ENCODE peak calls at places on chromosomes 4 and X, in ten cellular contexts. One of them, this sample, is unnamed.
A peak's percentile ranks its signal among the peaks of the same experiment; 100 is the strongest.

GRCh38 chr4:141389649-141390048 is 169.0 kb downstream of the ZNF330 start:
- DNase-seq in AG04450: no peak
- DNase-seq in NCI-H345: no peak
- DNase-seq in HTR-8/SVneo: no peak
- DNase-seq in lower lobe of right lung: no peak
- DNase-seq in cardiac muscle cell: no peak
- DNase-seq in activated CD8-positive, alpha-beta memory T cell treated with anti-CD3 and anti-CD28 coated beads, Interleukin-2, amount 10 ng/mL, durations not matched to agents 7 days and 5 days: no peak
- DNase-seq in SW 1271: no peak
- DNase-seq in A549: no peak
- DNase-seq in pancreas: no peak
- DNase-seq in this sample: peak; percentile 65

GRCh38 chr4:38943355-38943754 is 75.7 kb downstream of the FAM114A1 start:
- DNase-seq in NCI-H345: peak; percentile 13
- DNase-seq in AG04450: peak; percentile 76
- DNase-seq in cardiac muscle cell: no peak
- DNase-seq in HTR-8/SVneo: no peak
- DNase-seq in lower lobe of right lung: no peak
- DNase-seq in A549: no peak
- DNase-seq in pancreas: peak; percentile 20
- DNase-seq in SW 1271: no peak
- DNase-seq in activated CD8-positive, alpha-beta memory T cell treated with anti-CD3 and anti-CD28 coated beads, Interleukin-2, amount 10 ng/mL, durations not matched to agents 7 days and 5 days: no peak
- DNase-seq in this sample: peak; percentile 23

GRCh38 chrX:17361620-17362019 is 13.4 kb upstream of the NHS start:
- DNase-seq in pancreas: no peak
- DNase-seq in activated CD8-positive, alpha-beta memory T cell treated with anti-CD3 and anti-CD28 coated beads, Interleukin-2, amount 10 ng/mL, durations not matched to agents 7 days and 5 days: no peak
- DNase-seq in AG04450: no peak
- DNase-seq in HTR-8/SVneo: no peak
- DNase-seq in A549: peak; percentile 52
- DNase-seq in cardiac muscle cell: no peak
- DNase-seq in NCI-H345: peak; percentile 12
- DNase-seq in SW 1271: no peak
- DNase-seq in lower lobe of right lung: no peak
- DNase-seq in this sample: no peak

GRCh38 chrX:115311666-115312065 is 22.2 kb downstream of the LUZP4 start:
- DNase-seq in cardiac muscle cell: peak; percentile 81
- DNase-seq in HTR-8/SVneo: no peak
- DNase-seq in lower lobe of right lung: no peak
- DNase-seq in NCI-H345: no peak
- DNase-seq in activated CD8-positive, alpha-beta memory T cell treated with anti-CD3 and anti-CD28 coated beads, Interleukin-2, amount 10 ng/mL, durations not matched to agents 7 days and 5 days: no peak
- DNase-seq in SW 1271: no peak
- DNase-seq in A549: no peak
- DNase-seq in pancreas: no peak
- DNase-seq in AG04450: no peak
- DNase-seq in this sample: no peak

GRCh38 chr4:41526628-41527027 is 11.3 kb upstream of the LIMCH1 start:
- DNase-seq in pancreas: no peak
- DNase-seq in lower lobe of right lung: no peak
- DNase-seq in AG04450: no peak
- DNase-seq in cardiac muscle cell: no peak
- DNase-seq in activated CD8-positive, alpha-beta memory T cell treated with anti-CD3 and anti-CD28 coated beads, Interleukin-2, amount 10 ng/mL, durations not matched to agents 7 days and 5 days: no peak
- DNase-seq in NCI-H345: no peak
- DNase-seq in HTR-8/SVneo: no peak
- DNase-seq in A549: peak; percentile 62
- DNase-seq in SW 1271: no peak
- DNase-seq in this sample: no peak

GRCh38 chr4:155535802-155536454 is 130.7 kb upstream of the GUCY1A1 start:
- DNase-seq in cardiac muscle cell: peak; percentile 47
- DNase-seq in SW 1271: no peak
- DNase-seq in AG04450: no peak
- DNase-seq in A549: no peak
- DNase-seq in activated CD8-positive, alpha-beta memory T cell treated with anti-CD3 and anti-CD28 coated beads, Interleukin-2, amount 10 ng/mL, durations not matched to agents 7 days and 5 days: no peak
- DNase-seq in pancreas: no peak
- DNase-seq in lower lobe of right lung: no peak
- DNase-seq in HTR-8/SVneo: no peak
- DNase-seq in NCI-H345: no peak
- DNase-seq in this sample: no peak

GRCh38 chr4:89807441-89808140 is 29.4 kb downstream of the SNCA start:
- DNase-seq in cardiac muscle cell: no peak
- DNase-seq in SW 1271: no peak
- DNase-seq in lower lobe of right lung: no peak
- DNase-seq in A549: no peak
- DNase-seq in HTR-8/SVneo: no peak
- DNase-seq in pancreas: no peak
- DNase-seq in activated CD8-positive, alpha-beta memory T cell treated with anti-CD3 and anti-CD28 coated beads, Interleukin-2, amount 10 ng/mL, durations not matched to agents 7 days and 5 days: no peak
- DNase-seq in AG04450: no peak
- DNase-seq in NCI-H345: no peak
- DNase-seq in this sample: no peak

GRCh38 chr4:176276710-176277109 is 7.7 kb upstream of the ASB5 start:
- DNase-seq in NCI-H345: no peak
- DNase-seq in lower lobe of right lung: no peak
- DNase-seq in A549: no peak
- DNase-seq in pancreas: no peak
- DNase-seq in cardiac muscle cell: no peak
- DNase-seq in HTR-8/SVneo: no peak
- DNase-seq in AG04450: no peak
- DNase-seq in SW 1271: no peak
- DNase-seq in activated CD8-positive, alpha-beta memory T cell treated with anti-CD3 and anti-CD28 coated beads, Interleukin-2, amount 10 ng/mL, durations not matched to agents 7 days and 5 days: no peak
- DNase-seq in this sample: no peak

GRCh38 chr4:39324897-39325613 is 41.1 kb downstream of the RFC1 start:
- DNase-seq in AG04450: no peak
- DNase-seq in cardiac muscle cell: no peak
- DNase-seq in HTR-8/SVneo: no peak
- DNase-seq in NCI-H345: no peak
- DNase-seq in SW 1271: no peak
- DNase-seq in A549: peak; percentile 20
- DNase-seq in activated CD8-positive, alpha-beta memory T cell treated with anti-CD3 and anti-CD28 coated beads, Interleukin-2, amount 10 ng/mL, durations not matched to agents 7 days and 5 days: no peak
- DNase-seq in pancreas: no peak
- DNase-seq in lower lobe of right lung: no peak
- DNase-seq in this sample: no peak

GRCh38 chr4:54225671-54226398 is 3.3 kb upstream of the PDGFRA start:
- DNase-seq in AG04450: no peak
- DNase-seq in lower lobe of right lung: no peak
- DNase-seq in NCI-H345: no peak
- DNase-seq in pancreas: no peak
- DNase-seq in A549: no peak
- DNase-seq in activated CD8-positive, alpha-beta memory T cell treated with anti-CD3 and anti-CD28 coated beads, Interleukin-2, amount 10 ng/mL, durations not matched to agents 7 days and 5 days: no peak
- DNase-seq in cardiac muscle cell: peak; percentile 31
- DNase-seq in SW 1271: no peak
- DNase-seq in HTR-8/SVneo: no peak
- DNase-seq in this sample: peak; percentile 59

GRCh38 chr4:103204114-103204513 is 6.0 kb upstream of the CENPE start:
- DNase-seq in SW 1271: no peak
- DNase-seq in activated CD8-positive, alpha-beta memory T cell treated with anti-CD3 and anti-CD28 coated beads, Interleukin-2, amount 10 ng/mL, durations not matched to agents 7 days and 5 days: no peak
- DNase-seq in pancreas: no peak
- DNase-seq in cardiac muscle cell: peak; percentile 7
- DNase-seq in lower lobe of right lung: no peak
- DNase-seq in A549: peak; percentile 12
- DNase-seq in AG04450: no peak
- DNase-seq in HTR-8/SVneo: no peak
- DNase-seq in NCI-H345: peak; percentile 3
- DNase-seq in this sample: peak; percentile 43

GRCh38 chr4:110020139-110020538 is 107.5 kb downstream of the EGF start:
- DNase-seq in activated CD8-positive, alpha-beta memory T cell treated with anti-CD3 and anti-CD28 coated beads, Interleukin-2, amount 10 ng/mL, durations not matched to agents 7 days and 5 days: no peak
- DNase-seq in lower lobe of right lung: no peak
- DNase-seq in SW 1271: no peak
- DNase-seq in cardiac muscle cell: peak; percentile 30
- DNase-seq in pancreas: no peak
- DNase-seq in NCI-H345: no peak
- DNase-seq in A549: no peak
- DNase-seq in AG04450: no peak
- DNase-seq in HTR-8/SVneo: peak; percentile 15
- DNase-seq in this sample: peak; percentile 20

GRCh38 chrX:34918091-34918736 is 24.4 kb upstream of the FAM47B start:
- DNase-seq in SW 1271: no peak
- DNase-seq in AG04450: peak; percentile 7
- DNase-seq in cardiac muscle cell: no peak
- DNase-seq in NCI-H345: no peak
- DNase-seq in lower lobe of right lung: no peak
- DNase-seq in pancreas: no peak
- DNase-seq in activated CD8-positive, alpha-beta memory T cell treated with anti-CD3 and anti-CD28 coated beads, Interleukin-2, amount 10 ng/mL, durations not matched to agents 7 days and 5 days: no peak
- DNase-seq in HTR-8/SVneo: no peak
- DNase-seq in A549: peak; percentile 42
- DNase-seq in this sample: peak; percentile 58

GRCh38 chr4:3444351-3445110 is 2.8 kb downstream of the HGFAC start:
- DNase-seq in AG04450: no peak
- DNase-seq in HTR-8/SVneo: no peak
- DNase-seq in lower lobe of right lung: no peak
- DNase-seq in activated CD8-positive, alpha-beta memory T cell treated with anti-CD3 and anti-CD28 coated beads, Interleukin-2, amount 10 ng/mL, durations not matched to agents 7 days and 5 days: no peak
- DNase-seq in pancreas: peak; percentile 22
- DNase-seq in cardiac muscle cell: no peak
- DNase-seq in SW 1271: no peak
- DNase-seq in NCI-H345: no peak
- DNase-seq in A549: no peak
- DNase-seq in this sample: no peak

GRCh38 chr4:140243345-140243753 is 89.4 kb upstream of the MAML3 start:
- DNase-seq in activated CD8-positive, alpha-beta memory T cell treated with anti-CD3 and anti-CD28 coated beads, Interleukin-2, amount 10 ng/mL, durations not matched to agents 7 days and 5 days: no peak
- DNase-seq in AG04450: no peak
- DNase-seq in lower lobe of right lung: peak; percentile 47
- DNase-seq in NCI-H345: peak; percentile 76
- DNase-seq in HTR-8/SVneo: no peak
- DNase-seq in cardiac muscle cell: peak; percentile 49
- DNase-seq in A549: no peak
- DNase-seq in pancreas: peak; percentile 28
- DNase-seq in SW 1271: no peak
- DNase-seq in this sample: no peak

This sample was measured in fibroblast of the aortic adventitia.